ENCODE peak calls at places on chromosomes 3 and 15, in ten cellular contexts. One of them, this sample, is unnamed.

GRCh38 chr15:77907824-77908751 is 169.4 kb downstream of the TBC1D2B start:
- DNase-seq in AG04450: no peak
- DNase-seq in mucosa of descending colon: peak
- DNase-seq in OCI-LY7: peak
- DNase-seq in suprapubic skin: peak
- DNase-seq in astrocyte of the cerebellum: no peak
- DNase-seq in uterus: no peak
- DNase-seq in fibroblast of pulmonary artery: peak
- DNase-seq in Panc1: no peak
- DNase-seq in fibroblast of mammary gland: peak
- DNase-seq in this sample: no peak

GRCh38 chr3:123361019-123361418 is 87.9 kb downstream of the ADCY5 start:
- DNase-seq in Panc1: no peak
- DNase-seq in AG04450: no peak
- DNase-seq in suprapubic skin: no peak
- DNase-seq in fibroblast of pulmonary artery: no peak
- DNase-seq in OCI-LY7: no peak
- DNase-seq in uterus: no peak
- DNase-seq in mucosa of descending colon: no peak
- DNase-seq in fibroblast of mammary gland: no peak
- DNase-seq in astrocyte of the cerebellum: no peak
- DNase-seq in this sample: no peak

GRCh38 chr3:128343287-128344045 is 123.2 kb downstream of the DNAJB8 start:
- DNase-seq in fibroblast of pulmonary artery: peak
- DNase-seq in fibroblast of mammary gland: peak
- DNase-seq in AG04450: peak
- DNase-seq in mucosa of descending colon: peak
- DNase-seq in suprapubic skin: no peak
- DNase-seq in astrocyte of the cerebellum: no peak
- DNase-seq in uterus: no peak
- DNase-seq in OCI-LY7: no peak
- DNase-seq in Panc1: peak
- DNase-seq in this sample: peak

GRCh38 chr3:10329495-10330015 is 8.6 kb upstream of the SEC13 start:
- DNase-seq in uterus: no peak
- DNase-seq in fibroblast of pulmonary artery: no peak
- DNase-seq in Panc1: no peak
- DNase-seq in OCI-LY7: no peak
- DNase-seq in AG04450: no peak
- DNase-seq in suprapubic skin: no peak
- DNase-seq in fibroblast of mammary gland: no peak
- DNase-seq in mucosa of descending colon: no peak
- DNase-seq in astrocyte of the cerebellum: no peak
- DNase-seq in this sample: no peak

GRCh38 chr3:171788546-171789351 is 21.5 kb downstream of the PLD1 start:
- DNase-seq in astrocyte of the cerebellum: no peak
- DNase-seq in AG04450: no peak
- DNase-seq in suprapubic skin: no peak
- DNase-seq in fibroblast of pulmonary artery: peak
- DNase-seq in OCI-LY7: no peak
- DNase-seq in fibroblast of mammary gland: peak
- DNase-seq in uterus: no peak
- DNase-seq in Panc1: no peak
- DNase-seq in mucosa of descending colon: no peak
- DNase-seq in this sample: peak

GRCh38 chr3:48432411-48433371 is 2.8 kb upstream of the PLXNB1 start:
- DNase-seq in suprapubic skin: no peak
- DNase-seq in OCI-LY7: peak
- DNase-seq in fibroblast of mammary gland: no peak
- DNase-seq in Panc1: no peak
- DNase-seq in mucosa of descending colon: peak
- DNase-seq in AG04450: no peak
- DNase-seq in fibroblast of pulmonary artery: no peak
- DNase-seq in uterus: peak
- DNase-seq in astrocyte of the cerebellum: no peak
- DNase-seq in this sample: no peak

GRCh38 chr3:19972056-19972455 is 25.2 kb downstream of the RAB5A start:
- DNase-seq in fibroblast of pulmonary artery: peak
- DNase-seq in astrocyte of the cerebellum: no peak
- DNase-seq in Panc1: no peak
- DNase-seq in fibroblast of mammary gland: peak
- DNase-seq in mucosa of descending colon: no peak
- DNase-seq in OCI-LY7: no peak
- DNase-seq in suprapubic skin: no peak
- DNase-seq in uterus: no peak
- DNase-seq in AG04450: no peak
- DNase-seq in this sample: no peak

GRCh38 chr3:113485161-113485609 is 29.8 kb downstream of the SPICE1 start:
- DNase-seq in uterus: no peak
- DNase-seq in suprapubic skin: no peak
- DNase-seq in AG04450: no peak
- DNase-seq in OCI-LY7: no peak
- DNase-seq in Panc1: no peak
- DNase-seq in astrocyte of the cerebellum: no peak
- DNase-seq in fibroblast of mammary gland: no peak
- DNase-seq in fibroblast of pulmonary artery: no peak
- DNase-seq in mucosa of descending colon: peak
- DNase-seq in this sample: no peak

GRCh38 chr3:144189044-144189443 is 217.4 kb downstream of the DIPK2A start:
- DNase-seq in OCI-LY7: no peak
- DNase-seq in mucosa of descending colon: no peak
- DNase-seq in fibroblast of pulmonary artery: peak
- DNase-seq in Panc1: no peak
- DNase-seq in suprapubic skin: no peak
- DNase-seq in AG04450: no peak
- DNase-seq in astrocyte of the cerebellum: no peak
- DNase-seq in uterus: no peak
- DNase-seq in fibroblast of mammary gland: peak
- DNase-seq in this sample: no peak

GRCh38 chr15:45179221-45179985 is 8.4 kb downstream of the SHF start:
- DNase-seq in OCI-LY7: peak
- DNase-seq in mucosa of descending colon: peak
- DNase-seq in astrocyte of the cerebellum: no peak
- DNase-seq in fibroblast of mammary gland: no peak
- DNase-seq in uterus: no peak
- DNase-seq in suprapubic skin: no peak
- DNase-seq in AG04450: no peak
- DNase-seq in fibroblast of pulmonary artery: no peak
- DNase-seq in Panc1: no peak
- DNase-seq in this sample: no peak

DNA sequence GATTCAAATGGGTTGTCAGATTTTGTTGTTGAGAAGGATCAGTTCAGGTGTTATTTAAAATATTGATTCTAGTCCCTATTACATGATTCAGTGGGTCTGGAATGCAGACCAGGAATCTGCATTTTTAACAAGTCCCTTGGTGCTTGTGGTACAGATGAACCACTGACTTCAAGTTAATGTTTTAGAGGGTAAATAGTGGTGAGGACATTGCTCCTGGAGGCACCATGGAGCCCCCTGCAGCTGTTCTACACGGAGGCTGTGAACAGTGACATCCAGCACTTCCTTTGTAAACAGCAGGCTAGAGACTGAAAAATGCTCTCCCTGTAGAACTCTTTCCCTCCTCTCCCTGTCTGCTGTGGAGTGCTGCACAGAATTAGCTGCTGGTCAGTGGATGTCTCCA is 4.8 kb upstream of the FSIP1 start:
- DNase-seq in suprapubic skin: no peak
- DNase-seq in AG04450: no peak
- DNase-seq in fibroblast of pulmonary artery: no peak
- DNase-seq in OCI-LY7: no peak
- DNase-seq in fibroblast of mammary gland: no peak
- DNase-seq in mucosa of descending colon: no peak
- DNase-seq in Panc1: no peak
- DNase-seq in astrocyte of the cerebellum: no peak
- DNase-seq in uterus: no peak
- DNase-seq in this sample: no peak
- TF ChIP-seq CTCF in suprapubic skin: no peak
- TF ChIP-seq CTCF in AG04450: no peak
- TF ChIP-seq CTCF in fibroblast of pulmonary artery: no peak
- TF ChIP-seq CTCF in OCI-LY7: no peak
- TF ChIP-seq CTCF in fibroblast of mammary gland: no peak
- TF ChIP-seq CTCF in mucosa of descending colon: no peak
- TF ChIP-seq CTCF in Panc1: no peak
- TF ChIP-seq CTCF in astrocyte of the cerebellum: no peak
- TF ChIP-seq CTCF in uterus: no peak
- TF ChIP-seq CTCF in this sample: no peak

GRCh38 chr3:185822957-185823279 is 1.9 kb downstream of the IGF2BP2 start:
- DNase-seq in suprapubic skin: no peak
- DNase-seq in AG04450: no peak
- DNase-seq in OCI-LY7: no peak
- DNase-seq in fibroblast of pulmonary artery: no peak
- DNase-seq in Panc1: no peak
- DNase-seq in astrocyte of the cerebellum: no peak
- DNase-seq in uterus: no peak
- DNase-seq in mucosa of descending colon: no peak
- DNase-seq in fibroblast of mammary gland: no peak
- DNase-seq in this sample: no peak

GRCh38 chr3:185823280-185824044 is 1.4 kb downstream of the IGF2BP2 start:
- DNase-seq in suprapubic skin: no peak
- DNase-seq in Panc1: no peak
- DNase-seq in mucosa of descending colon: peak
- DNase-seq in OCI-LY7: no peak
- DNase-seq in uterus: peak
- DNase-seq in fibroblast of pulmonary artery: peak
- DNase-seq in astrocyte of the cerebellum: no peak
- DNase-seq in fibroblast of mammary gland: no peak
- DNase-seq in AG04450: no peak
- DNase-seq in this sample: no peak

GRCh38 chr3:185820973-185821758 is 3.7 kb downstream of the IGF2BP2 start:
- DNase-seq in fibroblast of pulmonary artery: peak
- DNase-seq in astrocyte of the cerebellum: peak
- DNase-seq in uterus: no peak
- DNase-seq in Panc1: peak
- DNase-seq in AG04450: peak
- DNase-seq in fibroblast of mammary gland: peak
- DNase-seq in OCI-LY7: no peak
- DNase-seq in suprapubic skin: no peak
- DNase-seq in mucosa of descending colon: no peak
- DNase-seq in this sample: peak

GRCh38 chr3:185824051-185824466 is 783 bp downstream of the IGF2BP2 start:
- DNase-seq in astrocyte of the cerebellum: no peak
- DNase-seq in OCI-LY7: no peak
- DNase-seq in AG04450: no peak
- DNase-seq in uterus: peak
- DNase-seq in suprapubic skin: no peak
- DNase-seq in mucosa of descending colon: peak
- DNase-seq in fibroblast of pulmonary artery: no peak
- DNase-seq in fibroblast of mammary gland: no peak
- DNase-seq in Panc1: no peak
- DNase-seq in this sample: no peak

DNA sequence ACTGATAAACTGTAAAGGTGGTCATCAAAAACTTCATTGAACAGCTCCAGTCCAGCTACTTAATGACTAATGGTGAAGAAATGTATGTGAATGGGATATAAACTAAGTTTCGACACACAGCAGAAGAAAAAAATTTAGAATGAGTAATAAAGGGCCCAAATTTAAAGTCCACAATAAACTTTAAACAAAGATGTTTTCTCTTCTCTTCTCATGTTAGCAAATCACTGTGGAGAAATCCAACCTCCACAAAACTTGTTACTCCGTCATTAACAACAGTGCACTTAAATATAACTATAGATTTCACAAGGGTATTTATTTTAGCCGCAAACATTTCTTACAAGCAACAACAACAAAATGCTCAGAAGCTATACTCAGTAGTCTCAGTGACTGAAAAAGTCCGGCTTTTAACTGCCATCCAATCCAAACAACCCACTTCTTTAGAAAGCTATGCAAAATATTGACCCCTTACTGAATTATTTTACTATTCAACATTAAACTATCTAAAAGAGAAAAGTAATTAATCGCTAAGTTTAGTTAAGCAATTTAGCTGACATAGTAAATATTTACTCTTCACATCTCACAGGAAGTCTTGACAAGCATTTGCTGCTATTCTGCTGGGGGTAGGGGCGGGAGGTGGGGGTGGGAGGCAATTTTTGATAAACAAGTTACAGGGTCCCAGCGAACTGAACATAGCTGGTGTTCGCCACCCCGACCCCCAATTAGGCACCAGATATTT is 2.5 kb downstream of the IGF2BP2 start:
- DNase-seq in mucosa of descending colon: no peak
- DNase-seq in uterus: no peak
- DNase-seq in fibroblast of mammary gland: peak
- DNase-seq in fibroblast of pulmonary artery: peak
- DNase-seq in OCI-LY7: no peak
- DNase-seq in AG04450: no peak
- DNase-seq in Panc1: no peak
- DNase-seq in suprapubic skin: no peak
- DNase-seq in astrocyte of the cerebellum: no peak
- DNase-seq in this sample: no peak
- H3K4me3 ChIP-seq in mucosa of descending colon: no peak
- H3K4me3 ChIP-seq in uterus: no peak
- H3K4me3 ChIP-seq in fibroblast of mammary gland: peak
- H3K4me3 ChIP-seq in fibroblast of pulmonary artery: peak
- H3K4me3 ChIP-seq in OCI-LY7: no peak
- H3K4me3 ChIP-seq in AG04450: peak
- H3K4me3 ChIP-seq in Panc1: peak
- H3K4me3 ChIP-seq in suprapubic skin: peak
- H3K4me3 ChIP-seq in astrocyte of the cerebellum: peak
- H3K4me3 ChIP-seq in this sample: peak

GRCh38 chr3:141425523-141426233 is 57.4 kb downstream of the ZBTB38 start:
- DNase-seq in mucosa of descending colon: peak
- DNase-seq in Panc1: no peak
- DNase-seq in suprapubic skin: no peak
- DNase-seq in AG04450: no peak
- DNase-seq in fibroblast of pulmonary artery: no peak
- DNase-seq in fibroblast of mammary gland: peak
- DNase-seq in uterus: no peak
- DNase-seq in astrocyte of the cerebellum: no peak
- DNase-seq in OCI-LY7: no peak
- DNase-seq in this sample: no peak
- TF ChIP-seq CTCF in mucosa of descending colon: no peak
- TF ChIP-seq CTCF in Panc1: no peak
- TF ChIP-seq CTCF in suprapubic skin: no peak
- TF ChIP-seq CTCF in AG04450: no peak
- TF ChIP-seq CTCF in fibroblast of pulmonary artery: no peak
- TF ChIP-seq CTCF in fibroblast of mammary gland: no peak
- TF ChIP-seq CTCF in uterus: no peak
- TF ChIP-seq CTCF in astrocyte of the cerebellum: no peak
- TF ChIP-seq CTCF in OCI-LY7: no peak
- TF ChIP-seq CTCF in this sample: no peak

GRCh38 chr3:159074756-159075155 is 272.9 kb downstream of the MFSD1 start:
- DNase-seq in uterus: no peak
- DNase-seq in mucosa of descending colon: no peak
- DNase-seq in suprapubic skin: no peak
- DNase-seq in OCI-LY7: no peak
- DNase-seq in AG04450: no peak
- DNase-seq in fibroblast of pulmonary artery: no peak
- DNase-seq in astrocyte of the cerebellum: no peak
- DNase-seq in Panc1: no peak
- DNase-seq in fibroblast of mammary gland: no peak
- DNase-seq in this sample: no peak

DNA sequence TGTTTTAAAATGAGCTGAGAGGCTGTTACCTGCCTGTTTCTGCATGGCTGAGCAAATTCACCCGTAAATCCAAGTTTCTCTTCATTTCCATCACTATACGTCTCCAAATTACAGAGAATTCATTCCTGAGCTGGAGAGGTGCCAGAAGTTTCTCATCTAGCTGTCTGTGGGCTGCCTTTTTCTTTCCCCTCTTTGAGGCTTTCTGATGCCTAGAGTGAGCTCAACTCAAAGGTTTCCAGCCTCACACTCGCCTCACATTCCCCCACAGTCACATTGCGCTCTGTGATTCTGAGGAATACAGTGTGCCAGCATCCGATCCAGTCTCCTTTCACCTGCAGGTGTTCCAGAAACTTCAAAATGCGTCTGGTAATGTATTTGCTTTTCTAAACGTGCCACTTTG is 267.2 kb downstream of the MFSD1 start:
- DNase-seq in mucosa of descending colon: no peak
- DNase-seq in fibroblast of mammary gland: no peak
- DNase-seq in uterus: no peak
- DNase-seq in OCI-LY7: no peak
- DNase-seq in fibroblast of pulmonary artery: no peak
- DNase-seq in suprapubic skin: no peak
- DNase-seq in Panc1: no peak
- DNase-seq in astrocyte of the cerebellum: no peak
- DNase-seq in AG04450: no peak
- DNase-seq in this sample: no peak
- H3K4me3 ChIP-seq in mucosa of descending colon: no peak
- H3K4me3 ChIP-seq in fibroblast of mammary gland: no peak
- H3K4me3 ChIP-seq in uterus: no peak
- H3K4me3 ChIP-seq in OCI-LY7: no peak
- H3K4me3 ChIP-seq in fibroblast of pulmonary artery: no peak
- H3K4me3 ChIP-seq in suprapubic skin: no peak
- H3K4me3 ChIP-seq in Panc1: no peak
- H3K4me3 ChIP-seq in astrocyte of the cerebellum: no peak
- H3K4me3 ChIP-seq in AG04450: no peak
- H3K4me3 ChIP-seq in this sample: no peak